ENCODE peak calls at places on chromosomes 4 and X, in eight cellular contexts. U is NT2/D1; Y is effector memory CD4-positive, alpha-beta T cell; K is transverse colon; J is testis; L is adrenal gland; I is uterus; X is mammary epithelial cell. O is an unnamed sample. For H3K4me1, the result is how much of the 10 kb centered on the place peaks cover.

GRCh38 chrX:41580423-41581064 is 108.2 kb upstream of the GPR34 start:
- DNase-seq in U (no peak), Y (no peak), K (no peak), J (no peak), L (no peak), I (no peak), X (no peak), O (no peak)

GRCh38 chrX:22314211-22314610 is 41.5 kb downstream of the CBLL2 start:
- DNase-seq in U (no peak), Y (no peak), K (no peak), J (no peak), L (no peak), I (no peak), X (peak), O (no peak)

GRCh38 chrX:153412746-153413720 is 1.8 kb downstream of the ZFP92 start:
- DNase-seq in U (no peak), Y (no peak), K (no peak), J (no peak), L (no peak), I (no peak), X (no peak), O (no peak)

GRCh38 chr4:52059372-52059771 is 8.3 kb downstream of the SPATA18 start:
- DNase-seq in U (no peak), Y (no peak), K (peak), J (no peak), L (peak), I (no peak), X (peak), O (no peak)

GRCh38 chr4:105147226-105148151 is 813 bp downstream of the TET2 start:
- DNase-seq in U (no peak), Y (no peak), K (peak), J (peak), L (peak), I (peak), X (peak), O (no peak)

GRCh38 chr4:8877780-8878040 is 6.1 kb upstream of the HMX1 start:
- DNase-seq in U (no peak), Y (no peak), K (no peak), J (no peak), L (no peak), I (no peak), X (no peak), O (no peak)

GRCh38 chr4:93791570-93792195 is 36.9 kb upstream of the ATOH1 start:
- DNase-seq in U (peak), Y (no peak), K (peak), J (peak), L (peak), I (no peak), X (peak), O (no peak)

GRCh38 chr4:3485011-3485881 is 22.1 kb downstream of the DOK7 start:
- DNase-seq in U (no peak), Y (no peak), K (peak), J (no peak), L (no peak), I (no peak), X (peak), O (no peak)

GRCh38 chr4:136803430-136803829 is 728.9 kb downstream of the PCDH18 start:
- DNase-seq in U (no peak), Y (no peak), K (no peak), J (no peak), L (no peak), I (no peak), X (no peak), O (no peak)

GRCh38 chr4:90126805-90127204 is 389 bp upstream of the CCSER1 start:
- DNase-seq in U (no peak), Y (no peak), K (no peak), J (no peak), L (no peak), I (no peak), X (no peak), O (no peak)

GRCh38 chr4:184136525-184136924 is 81.1 kb downstream of the ENPP6 start:
- DNase-seq in U (no peak), Y (no peak), K (no peak), J (no peak), L (no peak), I (no peak), X (no peak), O (no peak)

GRCh38 chrX:101658661-101659477 is 781 bp downstream of the ARMCX2 start:
- DNase-seq in U (peak), Y (peak), K (peak), J (peak), L (peak), I (peak), X (peak), O (no peak)

GRCh38 chrX:123217077-123217476 is 33.0 kb downstream of the GRIA3 start:
- DNase-seq in U (no peak), Y (no peak), K (no peak), J (peak), L (peak), I (peak), X (no peak), O (no peak)

GRCh38 chr4:28007693-28008092 is 1147.1 kb downstream of the STIM2 start:
- DNase-seq in U (no peak), Y (no peak), K (no peak), J (no peak), L (no peak), I (no peak), X (no peak), O (no peak)

GRCh38 chr4:15882675-15883086 is 55.9 kb downstream of the FGFBP1 start:
- DNase-seq in U (peak), Y (no peak), K (peak), J (peak), L (peak), I (peak), X (peak), O (no peak)

GRCh38 chrX:133151320-133151719 is 54.4 kb upstream of the USP26 start:
- DNase-seq in U (no peak), Y (no peak), K (peak), J (no peak), L (no peak), I (no peak), X (peak), O (no peak)

GRCh38 chrX:74534569-74535038 is 79.8 kb downstream of the RLIM start:
- DNase-seq in U (no peak), Y (no peak), K (no peak), J (no peak), L (no peak), I (no peak), X (peak), O (no peak)

GRCh38 chr4:118732591-118733330 is 47.6 kb downstream of the METTL14 start:
- DNase-seq in U (no peak), Y (no peak), K (no peak), J (no peak), L (no peak), I (no peak), X (peak), O (no peak)

GRCh38 chr4:10035130-10035529 is 13.8 kb upstream of the SLC2A9 start:
- DNase-seq in U (no peak), Y (no peak), K (no peak), J (no peak), L (no peak), I (no peak), X (no peak), O (no peak)

GRCh38 chr4:24143741-24144140 is 253.9 kb upstream of the PPARGC1A start:
- DNase-seq in U (no peak), Y (no peak), K (no peak), J (no peak), L (no peak), I (peak), X (no peak), O (no peak)

GRCh38 chr4:30828290-30828926 is 108.2 kb downstream of the PCDH7 start:
- DNase-seq in U (no peak), Y (no peak), K (no peak), J (no peak), L (no peak), I (no peak), X (peak), O (no peak)

GRCh38 chr4:147456706-147457105 is 24.2 kb upstream of the EDNRA start:
- DNase-seq in U (no peak), Y (no peak), K (no peak), J (no peak), L (no peak), I (no peak), X (no peak), O (no peak)

GRCh38 chr4:80787306-80787705 is 243.2 kb upstream of the BMP3 start:
- DNase-seq in U (no peak), Y (no peak), K (no peak), J (no peak), L (no peak), I (no peak), X (no peak), O (no peak)

GRCh38 chr4:20603671-20604313 is 96.5 kb upstream of the PACRGL start:
- DNase-seq in U (no peak), Y (no peak), K (no peak), J (no peak), L (no peak), I (no peak), X (peak), O (no peak)

GRCh38 chr4:127523369-127523768 is 109.4 kb upstream of the INTU start:
- DNase-seq in U (no peak), Y (no peak), K (no peak), J (no peak), L (no peak), I (no peak), X (no peak), O (no peak)

GRCh38 chr4:184447664-184448063 is 26.7 kb downstream of the IRF2 start:
- DNase-seq in U (no peak), Y (no peak), K (no peak), J (no peak), L (no peak), I (no peak), X (no peak), O (no peak)

GRCh38 chr4:95255396-95256107 is 293.2 kb downstream of the UNC5C start:
- DNase-seq in U (no peak), Y (no peak), K (no peak), J (peak), L (no peak), I (no peak), X (peak), O (no peak)

GRCh38 chrX:29661290-29661689 is 554.1 kb upstream of the MAGEB2 start:
- DNase-seq in U (no peak), Y (no peak), K (no peak), J (no peak), L (no peak), I (no peak), X (peak), O (no peak)

GRCh38 chrX:112654871-112655270 is 24.9 kb downstream of the LHFPL1 start:
- DNase-seq in U (no peak), Y (no peak), K (no peak), J (no peak), L (no peak), I (no peak), X (no peak), O (no peak)

GRCh38 chr4:151031831-151032605 is 16.9 kb upstream of the LRBA start:
- DNase-seq in U (no peak), Y (no peak), K (no peak), J (no peak), L (no peak), I (no peak), X (peak), O (no peak)

GRCh38 chrX:71365876-71366673 is at the start of gene TAF1:
- DNase-seq in U (peak), Y (peak), K (peak), J (peak), L (peak), I (peak), X (peak), O (peak)

GRCh38 chrX:71366674-71367256 is 608 bp downstream of the TAF1 start:
- DNase-seq in U (no peak), Y (no peak), K (peak), J (peak), L (peak), I (peak), X (peak), O (no peak)

GRCh38 chrX:71365356-71365875 is 741 bp upstream of the TAF1 start:
- DNase-seq in U (no peak), Y (no peak), K (no peak), J (no peak), L (peak), I (no peak), X (no peak), O (no peak)

GRCh38 chrX:71364221-71364620 is 1.9 kb upstream of the TAF1 start:
- DNase-seq in U (no peak), Y (no peak), K (no peak), J (no peak), L (no peak), I (no peak), X (no peak), O (no peak)

GRCh38 chrX:71367396-71367795 is 1.2 kb downstream of the TAF1 start:
- DNase-seq in U (no peak), Y (no peak), K (no peak), J (no peak), L (no peak), I (no peak), X (no peak), O (no peak)
- H3K4me3 ChIP-seq in U (peak), Y (peak), K (peak), J (peak), L (peak), I (peak), X (peak), O (peak)

DNA sequence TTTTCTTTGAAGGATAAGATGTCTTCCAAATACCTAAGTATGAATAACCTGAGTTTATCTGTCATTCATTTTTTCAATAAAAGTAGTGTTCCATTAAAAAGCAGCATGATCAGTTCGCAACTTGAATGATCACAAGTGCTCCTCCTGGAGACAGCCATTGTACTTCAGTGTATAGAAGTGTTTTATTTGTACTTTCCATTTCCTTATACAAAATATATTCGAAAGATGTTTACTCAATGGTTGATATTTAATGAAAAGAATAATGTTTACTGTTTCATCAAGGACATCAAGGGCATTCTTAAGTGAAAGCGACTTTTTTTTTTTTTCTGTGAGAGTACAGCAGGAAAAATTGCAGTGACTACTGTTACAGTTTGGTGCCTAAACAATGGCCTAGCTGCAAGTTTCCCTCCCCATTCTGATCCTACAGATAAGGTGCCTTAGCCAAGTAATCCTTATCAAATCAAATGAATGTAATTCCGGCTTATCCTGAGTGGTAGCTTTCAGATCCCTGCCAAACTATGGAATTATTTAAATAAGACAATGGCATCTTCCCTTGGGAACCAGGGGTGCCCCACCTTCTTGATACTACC is 69.0 kb upstream of the IL15 start:
- DNase-seq in U (no peak), Y (no peak), K (no peak), J (no peak), L (no peak), I (no peak), X (no peak), O (no peak)
- H3K4me1 ChIP-seq in U (under half), Y (under half), K (under half), J (under half), L (under half), I (under half), X (under half), O (under half)

DNA sequence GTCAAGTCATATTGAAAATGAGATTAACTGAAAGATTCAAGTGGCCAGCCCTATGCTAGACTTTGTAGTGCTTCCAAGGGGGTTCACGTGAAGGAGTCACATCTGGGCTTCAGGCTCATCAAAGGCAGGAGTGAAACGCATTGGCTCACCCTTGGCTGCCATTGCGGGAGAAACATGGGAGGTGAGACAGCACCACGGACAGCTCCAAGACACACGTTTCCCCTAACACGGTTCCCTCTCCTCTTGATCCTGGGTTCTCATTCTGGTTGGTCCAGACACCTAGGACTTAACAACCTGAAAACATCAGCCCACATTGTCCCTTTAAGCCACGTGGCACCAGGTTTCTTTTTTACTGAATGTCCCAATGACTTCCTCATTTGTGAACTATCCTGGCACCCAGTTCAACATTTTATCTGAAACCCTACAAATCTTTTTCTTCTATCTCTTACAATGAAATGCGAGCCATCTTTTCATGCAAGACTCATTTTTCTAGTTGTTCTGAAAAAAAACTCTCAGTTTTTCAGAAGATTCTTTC is 279.0 kb upstream of the VCX3A start:
- DNase-seq in U (no peak), Y (no peak), K (no peak), J (no peak), L (no peak), I (no peak), X (no peak), O (no peak)
- H3K4me3 ChIP-seq in U (no peak), Y (no peak), K (no peak), J (no peak), L (no peak), I (no peak), X (no peak), O (no peak)

DNA sequence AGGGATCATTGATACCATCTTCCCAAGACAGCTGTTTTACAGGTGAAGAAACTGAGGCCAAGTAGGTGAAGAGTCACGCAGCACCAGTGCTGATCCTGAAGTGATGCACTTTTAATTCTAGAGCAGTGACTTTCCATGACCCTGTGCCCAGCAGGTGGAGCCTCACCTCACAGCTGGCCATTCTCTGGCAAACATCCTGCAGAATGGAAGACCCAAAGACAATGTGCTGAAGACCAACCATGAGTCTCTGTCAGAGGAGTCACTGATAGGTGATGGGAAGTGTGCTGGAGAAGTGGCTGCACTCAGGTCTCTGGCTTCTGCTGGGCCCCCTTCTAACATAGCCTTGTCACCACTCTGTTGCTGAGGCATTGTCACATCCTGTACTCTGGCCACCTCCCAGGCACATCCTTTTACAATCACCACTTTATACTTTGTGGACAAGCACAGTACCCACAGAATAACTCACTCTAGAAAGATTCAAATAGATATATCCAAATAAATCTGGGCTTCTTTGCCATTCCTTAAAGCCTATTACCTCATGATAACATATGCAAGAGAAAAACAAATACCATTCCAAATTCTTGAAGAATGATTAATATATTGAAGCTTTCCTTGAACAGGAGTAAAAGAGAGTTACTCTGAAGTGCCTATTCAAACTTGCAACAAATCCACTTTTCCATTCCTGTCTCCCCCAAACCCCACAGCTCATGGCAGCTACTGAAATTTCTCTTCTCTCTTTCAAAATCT is 64.1 kb upstream of the SCOC start:
- DNase-seq in U (no peak), Y (no peak), K (no peak), J (no peak), L (peak), I (no peak), X (peak), O (no peak)
- H3K4me1 ChIP-seq in U (under half), Y (under half), K (under half), J (under half), L (under half), I (under half), X (under half), O (under half)

GRCh38 chrX:80331285-80331684 is 89.0 kb upstream of the TENT5D start:
- DNase-seq in U (no peak), Y (no peak), K (no peak), J (no peak), L (no peak), I (no peak), X (no peak), O (no peak)

GRCh38 chrX:80334583-80334982 is 85.7 kb upstream of the TENT5D start:
- DNase-seq in U (no peak), Y (no peak), K (no peak), J (no peak), L (no peak), I (no peak), X (no peak), O (no peak)

DNA sequence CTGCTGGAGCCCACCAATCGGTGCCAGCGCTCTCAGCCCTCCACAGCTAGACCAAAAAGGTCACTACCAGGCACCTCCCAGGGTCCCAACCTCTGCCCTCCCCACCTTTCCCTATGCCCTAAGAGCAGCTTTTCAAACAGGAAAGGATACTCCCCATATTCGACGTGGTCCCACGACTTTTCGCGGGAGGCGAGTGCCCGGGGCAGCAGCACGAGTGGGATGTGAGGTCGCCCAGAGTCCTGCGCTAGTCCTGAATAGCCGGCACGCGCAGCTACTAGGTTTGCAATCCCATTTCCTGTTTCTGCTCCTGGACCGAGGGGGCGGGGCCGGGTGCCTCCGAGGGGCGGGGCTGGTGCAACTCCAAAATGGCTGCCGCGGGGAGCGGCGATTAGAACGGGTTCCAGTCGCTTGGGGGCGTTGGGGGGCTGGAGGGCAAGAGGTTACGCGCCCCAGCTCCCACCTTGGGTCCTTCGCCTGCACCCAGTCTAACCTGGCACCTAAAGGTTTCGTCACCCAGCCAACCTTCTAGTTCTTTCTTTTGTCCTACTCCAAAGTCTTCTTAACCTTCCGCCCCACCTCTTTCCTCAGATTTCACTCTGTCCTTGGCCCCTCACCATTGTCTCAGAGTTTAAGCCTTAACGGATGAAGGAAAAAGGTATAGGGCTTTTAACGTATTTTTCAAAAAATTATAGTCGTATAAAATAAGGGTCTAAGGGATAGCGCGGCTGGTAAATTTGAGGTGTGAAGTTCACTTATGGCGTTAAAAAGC is 85.0 kb upstream of the TENT5D start:
- DNase-seq in U (peak), Y (no peak), K (peak), J (peak), L (peak), I (peak), X (peak), O (no peak)
- H3K4me3 ChIP-seq in U (peak), Y (no peak), K (peak), J (peak), L (peak), I (peak), X (peak), O (peak)

O was measured in ascending aorta.